ENCODE peak calls at places on chromosomes 4 and X, in seven cellular contexts. One of them, this sample, is unnamed.

GRCh38 chr4:144591401-144591800 is 54.6 kb upstream of the HHIP start:
- DNase-seq in cardiac muscle cell: peak; percentile 90
- DNase-seq in right lobe of liver: no peak
- DNase-seq in brain microvascular endothelial cell: peak; percentile 59
- DNase-seq in stomach: no peak
- DNase-seq in psoas muscle: no peak
- DNase-seq in ovary: no peak
- DNase-seq in this sample: peak; percentile 44

GRCh38 chr4:70559216-70559830 is 32.7 kb upstream of the AMBN start:
- DNase-seq in ovary: no peak
- DNase-seq in right lobe of liver: peak; percentile 54
- DNase-seq in psoas muscle: peak; percentile 16
- DNase-seq in brain microvascular endothelial cell: peak; percentile 28
- DNase-seq in cardiac muscle cell: peak; percentile 66
- DNase-seq in stomach: peak; percentile 60
- DNase-seq in this sample: peak; percentile 27

GRCh38 chrX:1581132-1581531 is 10.3 kb upstream of the AKAP17A start:
- DNase-seq in brain microvascular endothelial cell: peak; percentile 57
- DNase-seq in stomach: peak; percentile 58
- DNase-seq in right lobe of liver: peak; percentile 60
- DNase-seq in psoas muscle: no peak
- DNase-seq in ovary: no peak
- DNase-seq in cardiac muscle cell: peak; percentile 54
- DNase-seq in this sample: peak; percentile 54

GRCh38 chrX:150478496-150479492 is 89.6 kb upstream of the MTM1 start:
- DNase-seq in ovary: no peak
- DNase-seq in psoas muscle: no peak
- DNase-seq in stomach: no peak
- DNase-seq in right lobe of liver: no peak
- DNase-seq in brain microvascular endothelial cell: no peak
- DNase-seq in cardiac muscle cell: no peak
- DNase-seq in this sample: no peak

GRCh38 chr4:138007572-138007971 is 234.6 kb downstream of the SLC7A11 start:
- DNase-seq in stomach: no peak
- DNase-seq in right lobe of liver: no peak
- DNase-seq in ovary: no peak
- DNase-seq in brain microvascular endothelial cell: no peak
- DNase-seq in psoas muscle: no peak
- DNase-seq in cardiac muscle cell: peak; percentile 17
- DNase-seq in this sample: no peak

GRCh38 chrX:68823413-68824151 is 5.2 kb upstream of the EFNB1 start:
- DNase-seq in right lobe of liver: no peak
- DNase-seq in stomach: no peak
- DNase-seq in cardiac muscle cell: no peak
- DNase-seq in brain microvascular endothelial cell: no peak
- DNase-seq in psoas muscle: no peak
- DNase-seq in ovary: no peak
- DNase-seq in this sample: no peak

GRCh38 chr4:8228319-8229250 is 29.5 kb downstream of the SH3TC1 start:
- DNase-seq in psoas muscle: peak; percentile 70
- DNase-seq in ovary: peak; percentile 83
- DNase-seq in cardiac muscle cell: peak; percentile 84
- DNase-seq in brain microvascular endothelial cell: peak; percentile 61
- DNase-seq in stomach: peak; percentile 94
- DNase-seq in right lobe of liver: peak; percentile 96
- DNase-seq in this sample: peak; percentile 68

GRCh38 chrX:20681691-20682090 is 415.0 kb upstream of the RPS6KA3 start:
- DNase-seq in psoas muscle: no peak
- DNase-seq in ovary: no peak
- DNase-seq in stomach: no peak
- DNase-seq in right lobe of liver: no peak
- DNase-seq in brain microvascular endothelial cell: no peak
- DNase-seq in cardiac muscle cell: no peak
- DNase-seq in this sample: no peak

GRCh38 chr4:138576684-138577083 is 334.5 kb upstream of the SLC7A11 start:
- DNase-seq in right lobe of liver: no peak
- DNase-seq in brain microvascular endothelial cell: peak; percentile 41
- DNase-seq in ovary: no peak
- DNase-seq in psoas muscle: no peak
- DNase-seq in cardiac muscle cell: peak; percentile 64
- DNase-seq in stomach: no peak
- DNase-seq in this sample: no peak

GRCh38 chr4:93776386-93777080 is 52.0 kb upstream of the ATOH1 start:
- DNase-seq in cardiac muscle cell: peak; percentile 45
- DNase-seq in ovary: no peak
- DNase-seq in right lobe of liver: no peak
- DNase-seq in psoas muscle: no peak
- DNase-seq in stomach: no peak
- DNase-seq in brain microvascular endothelial cell: peak; percentile 11
- DNase-seq in this sample: peak; percentile 27

GRCh38 chr4:10655968-10656367 is 28.6 kb downstream of the CLNK start:
- DNase-seq in psoas muscle: no peak
- DNase-seq in right lobe of liver: no peak
- DNase-seq in ovary: no peak
- DNase-seq in stomach: no peak
- DNase-seq in brain microvascular endothelial cell: no peak
- DNase-seq in cardiac muscle cell: peak; percentile 40
- DNase-seq in this sample: no peak

GRCh38 chrX:40460926-40461325 is 119.8 kb upstream of the ATP6AP2 start:
- DNase-seq in right lobe of liver: no peak
- DNase-seq in brain microvascular endothelial cell: no peak
- DNase-seq in cardiac muscle cell: no peak
- DNase-seq in ovary: no peak
- DNase-seq in psoas muscle: no peak
- DNase-seq in stomach: no peak
- DNase-seq in this sample: no peak

GRCh38 chrX:1911401-1912131 is 296.7 kb downstream of the ASMT start:
- DNase-seq in psoas muscle: no peak
- DNase-seq in stomach: no peak
- DNase-seq in ovary: no peak
- DNase-seq in cardiac muscle cell: no peak
- DNase-seq in brain microvascular endothelial cell: no peak
- DNase-seq in right lobe of liver: no peak
- DNase-seq in this sample: no peak

DNA sequence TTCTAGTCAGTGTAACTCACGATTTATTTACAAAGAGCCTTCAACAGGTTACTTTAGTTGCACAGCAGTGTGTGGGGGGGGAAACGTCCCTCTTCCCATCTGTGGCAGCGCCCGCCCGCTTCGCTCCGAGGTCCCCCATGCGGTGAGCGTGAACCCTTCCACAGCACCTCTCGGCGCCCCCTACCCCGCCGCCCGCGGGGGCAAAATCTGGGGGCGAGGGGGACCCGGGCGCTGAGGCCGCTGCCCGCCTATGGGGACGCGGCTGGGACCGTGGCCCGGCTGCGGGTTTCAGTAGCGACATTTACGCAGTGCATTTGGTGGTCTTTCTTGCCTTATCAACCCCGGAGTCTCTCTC is 6.4 kb downstream of the NKX6-1 start:
- DNase-seq in brain microvascular endothelial cell: no peak
- DNase-seq in stomach: no peak
- DNase-seq in ovary: no peak
- DNase-seq in right lobe of liver: no peak
- DNase-seq in cardiac muscle cell: no peak
- DNase-seq in psoas muscle: no peak
- DNase-seq in this sample: no peak
- H3K4me3 ChIP-seq in brain microvascular endothelial cell: no peak overlapping the region
- H3K4me3 ChIP-seq in stomach: peak overlapping the region; percentile 32
- H3K4me3 ChIP-seq in ovary: no peak overlapping the region
- H3K4me3 ChIP-seq in right lobe of liver: no peak overlapping the region
- H3K4me3 ChIP-seq in cardiac muscle cell: peak overlapping the region; percentile 6
- H3K4me3 ChIP-seq in psoas muscle: peak overlapping the region; percentile 37
- H3K4me3 ChIP-seq in this sample: no peak overlapping the region

GRCh38 chrX:71545364-71545763 is 12.5 kb downstream of the OGT start:
- DNase-seq in brain microvascular endothelial cell: no peak
- DNase-seq in cardiac muscle cell: no peak
- DNase-seq in right lobe of liver: no peak
- DNase-seq in ovary: no peak
- DNase-seq in stomach: no peak
- DNase-seq in psoas muscle: no peak
- DNase-seq in this sample: no peak
- H3K36me3 ChIP-seq in brain microvascular endothelial cell: peaks cover 10% of the 10 kb centered on the region
- H3K36me3 ChIP-seq in cardiac muscle cell: peaks cover 9% of the 10 kb centered on the region
- H3K36me3 ChIP-seq in right lobe of liver: peaks cover 19% of the 10 kb centered on the region
- H3K36me3 ChIP-seq in ovary: no peaks in the 10 kb centered on the region
- H3K36me3 ChIP-seq in stomach: peaks cover 49% of the 10 kb centered on the region
- H3K36me3 ChIP-seq in psoas muscle: peaks cover 62% of the 10 kb centered on the region
- H3K36me3 ChIP-seq in this sample: peaks cover 53% of the 10 kb centered on the region

GRCh38 chr4:39978378-39978775 is 666 bp upstream of the PDS5A start:
- DNase-seq in brain microvascular endothelial cell: no peak
- DNase-seq in stomach: no peak
- DNase-seq in cardiac muscle cell: no peak
- DNase-seq in ovary: no peak
- DNase-seq in psoas muscle: no peak
- DNase-seq in right lobe of liver: no peak
- DNase-seq in this sample: no peak

GRCh38 chr4:39976141-39976944 is 1.4 kb downstream of the PDS5A start:
- DNase-seq in stomach: peak; percentile 71
- DNase-seq in ovary: peak; percentile 68
- DNase-seq in psoas muscle: peak; percentile 73
- DNase-seq in brain microvascular endothelial cell: peak; percentile 75
- DNase-seq in right lobe of liver: peak; percentile 80
- DNase-seq in cardiac muscle cell: peak; percentile 82
- DNase-seq in this sample: peak; percentile 61

GRCh38 chr4:39976945-39977488 is 694 bp downstream of the PDS5A start:
- DNase-seq in brain microvascular endothelial cell: no peak
- DNase-seq in cardiac muscle cell: peak; percentile 42
- DNase-seq in psoas muscle: no peak
- DNase-seq in stomach: peak; percentile 29
- DNase-seq in right lobe of liver: peak; percentile 69
- DNase-seq in ovary: peak; percentile 43
- DNase-seq in this sample: peak; percentile 32

GRCh38 chr4:39977489-39978377 is at the start of gene PDS5A:
- DNase-seq in cardiac muscle cell: peak; percentile 94
- DNase-seq in psoas muscle: peak; percentile 90
- DNase-seq in stomach: peak; percentile 91
- DNase-seq in brain microvascular endothelial cell: peak; percentile 58
- DNase-seq in ovary: peak; percentile 84
- DNase-seq in right lobe of liver: peak; percentile 95
- DNase-seq in this sample: peak; percentile 87

GRCh38 chr4:39975488-39976089 is 2.1 kb downstream of the PDS5A start:
- DNase-seq in brain microvascular endothelial cell: peak; percentile 64
- DNase-seq in cardiac muscle cell: peak; percentile 41
- DNase-seq in psoas muscle: no peak
- DNase-seq in right lobe of liver: no peak
- DNase-seq in stomach: no peak
- DNase-seq in ovary: no peak
- DNase-seq in this sample: no peak
- H3K4me3 ChIP-seq in brain microvascular endothelial cell: peak overlapping the region; percentile 81
- H3K4me3 ChIP-seq in cardiac muscle cell: peak overlapping the region; percentile 95
- H3K4me3 ChIP-seq in psoas muscle: peak overlapping the region; percentile 85
- H3K4me3 ChIP-seq in right lobe of liver: peak overlapping the region; percentile 90
- H3K4me3 ChIP-seq in stomach: peak overlapping the region; percentile 92
- H3K4me3 ChIP-seq in ovary: peak overlapping the region; percentile 95
- H3K4me3 ChIP-seq in this sample: peak overlapping the region; percentile 82

DNA sequence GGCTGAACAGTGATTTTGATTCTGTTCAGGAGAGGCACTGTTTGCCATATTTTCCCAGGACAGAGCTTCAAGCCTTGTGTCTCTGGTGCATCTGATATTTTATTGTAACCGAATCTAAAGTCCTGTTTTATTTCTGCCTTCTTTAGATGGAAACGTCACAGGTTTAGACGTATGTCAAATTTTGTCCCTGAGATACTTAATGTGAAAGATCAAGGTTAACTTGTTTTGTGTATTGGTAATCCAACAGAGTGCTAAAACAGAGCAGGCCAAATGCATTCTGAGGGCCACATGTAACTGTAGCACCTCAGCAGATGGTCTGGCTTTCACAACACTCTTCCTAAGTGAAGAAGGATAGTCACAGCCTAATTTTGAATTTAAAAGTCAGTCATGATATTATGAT is at the start of gene GNRHR:
- DNase-seq in psoas muscle: no peak
- DNase-seq in right lobe of liver: no peak
- DNase-seq in brain microvascular endothelial cell: no peak
- DNase-seq in stomach: no peak
- DNase-seq in ovary: no peak
- DNase-seq in cardiac muscle cell: no peak
- DNase-seq in this sample: no peak
- H3K36me3 ChIP-seq in psoas muscle: no peaks in the 10 kb centered on the region
- H3K36me3 ChIP-seq in right lobe of liver: no peaks in the 10 kb centered on the region
- H3K36me3 ChIP-seq in brain microvascular endothelial cell: no peaks in the 10 kb centered on the region
- H3K36me3 ChIP-seq in stomach: no peaks in the 10 kb centered on the region
- H3K36me3 ChIP-seq in ovary: no peaks in the 10 kb centered on the region
- H3K36me3 ChIP-seq in cardiac muscle cell: no peaks in the 10 kb centered on the region
- H3K36me3 ChIP-seq in this sample: no peaks in the 10 kb centered on the region

GRCh38 chr4:122540827-122541226 is 80.0 kb downstream of the IL21 start:
- DNase-seq in ovary: no peak
- DNase-seq in brain microvascular endothelial cell: no peak
- DNase-seq in cardiac muscle cell: no peak
- DNase-seq in psoas muscle: no peak
- DNase-seq in right lobe of liver: no peak
- DNase-seq in stomach: no peak
- DNase-seq in this sample: no peak

GRCh38 chr4:122539861-122540465 is 80.9 kb downstream of the IL21 start:
- DNase-seq in cardiac muscle cell: no peak
- DNase-seq in brain microvascular endothelial cell: peak; percentile 11
- DNase-seq in psoas muscle: no peak
- DNase-seq in stomach: no peak
- DNase-seq in ovary: no peak
- DNase-seq in right lobe of liver: no peak
- DNase-seq in this sample: no peak

GRCh38 chr4:122541996-122542395 is 78.9 kb downstream of the IL21 start:
- DNase-seq in psoas muscle: no peak
- DNase-seq in cardiac muscle cell: no peak
- DNase-seq in ovary: no peak
- DNase-seq in right lobe of liver: no peak
- DNase-seq in brain microvascular endothelial cell: no peak
- DNase-seq in stomach: no peak
- DNase-seq in this sample: no peak

GRCh38 chr4:122537388-122538135 is 81.0 kb upstream of the IL2 start:
- DNase-seq in brain microvascular endothelial cell: no peak
- DNase-seq in cardiac muscle cell: no peak
- DNase-seq in psoas muscle: no peak
- DNase-seq in stomach: no peak
- DNase-seq in right lobe of liver: no peak
- DNase-seq in ovary: no peak
- DNase-seq in this sample: no peak

DNA sequence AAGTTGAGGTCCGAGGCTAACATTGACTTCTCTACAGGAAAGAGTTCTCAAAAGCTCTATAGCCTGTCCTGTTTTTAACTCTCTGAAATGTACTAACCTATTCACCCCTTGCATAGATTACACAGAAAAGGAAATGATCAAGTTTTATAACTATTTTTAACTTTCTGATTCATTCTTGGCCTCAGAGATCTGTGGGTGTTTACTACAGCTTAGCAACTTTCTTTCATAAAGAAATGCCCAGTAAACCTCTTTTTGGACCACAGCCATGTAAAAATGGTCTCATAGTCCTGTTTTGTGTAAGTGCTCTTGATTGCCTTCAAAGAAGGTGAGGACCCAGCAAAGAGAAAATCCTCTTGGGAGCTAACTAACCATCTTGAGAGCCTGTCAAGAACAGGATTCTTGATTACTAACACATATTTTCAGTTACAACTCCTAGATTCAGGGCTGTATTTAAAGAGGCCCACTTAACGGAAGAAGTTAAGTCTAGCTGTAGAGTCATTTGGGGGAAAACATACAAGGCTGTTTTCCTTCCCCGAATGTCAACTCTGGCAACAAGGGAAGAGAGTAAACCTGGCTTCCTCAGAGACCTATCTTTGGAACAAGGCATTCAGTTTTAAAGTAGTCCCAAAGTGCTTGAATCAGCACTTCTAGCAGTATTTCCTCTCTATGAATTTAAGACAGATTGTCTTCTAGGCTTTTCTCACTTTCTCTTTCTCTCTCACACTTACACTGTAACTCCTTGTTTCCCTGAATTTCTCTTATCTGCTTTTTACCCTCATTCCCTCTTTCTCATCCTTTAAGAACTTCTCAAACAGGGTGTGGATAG is 78.2 kb downstream of the IL21 start:
- DNase-seq in right lobe of liver: no peak
- DNase-seq in ovary: no peak
- DNase-seq in brain microvascular endothelial cell: peak; percentile 73
- DNase-seq in cardiac muscle cell: peak; percentile 75
- DNase-seq in stomach: no peak
- DNase-seq in psoas muscle: no peak
- DNase-seq in this sample: no peak
- H3K4me3 ChIP-seq in right lobe of liver: no peak overlapping the region
- H3K4me3 ChIP-seq in ovary: no peak overlapping the region
- H3K4me3 ChIP-seq in brain microvascular endothelial cell: no peak overlapping the region
- H3K4me3 ChIP-seq in cardiac muscle cell: no peak overlapping the region
- H3K4me3 ChIP-seq in stomach: no peak overlapping the region
- H3K4me3 ChIP-seq in psoas muscle: no peak overlapping the region
- H3K4me3 ChIP-seq in this sample: no peak overlapping the region